ENCODE peak calls at places on chromosomes 7 and 10, in four cellular contexts. G is foreskin fibroblast, U is GM23248, B is H7. M is an unnamed sample.

GRCh38 chr7:20778063-20778721 is 8.5 kb downstream of the SP8 start:
- DNase-seq in G (peak), U (peak), B (peak), M (peak)

GRCh38 chr7:155213955-155214327 is 83.7 kb upstream of the INSIG1 start:
- DNase-seq in G (no peak), U (peak), B (no peak), M (no peak)

GRCh38 chr7:147635288-147635687 is 955.3 kb upstream of the C7orf33 start:
- DNase-seq in G (no peak), U (no peak), B (no peak), M (no peak)

GRCh38 chr10:18402766-18403346 is 248.5 kb downstream of the NSUN6 start:
- DNase-seq in G (peak), U (peak), B (no peak), M (no peak)

GRCh38 chr7:113657603-113658002 is 261.2 kb downstream of the PPP1R3A start:
- DNase-seq in G (no peak), U (no peak), B (no peak), M (no peak)

GRCh38 chr7:101237206-101238067 is at the start of gene CLDN15:
- DNase-seq in G (peak), U (peak), B (peak), M (no peak)

GRCh38 chr10:122390679-122391078 is 16.2 kb downstream of the PLEKHA1 start:
- DNase-seq in G (no peak), U (no peak), B (no peak), M (no peak)

GRCh38 chr10:549391-549790 is 140.1 kb downstream of the DIP2C start:
- DNase-seq in G (no peak), U (no peak), B (no peak), M (no peak)

GRCh38 chr10:3825244-3825643 is 40.2 kb upstream of the KLF6 start:
- DNase-seq in G (peak), U (peak), B (no peak), M (no peak)

GRCh38 chr7:44103941-44104879 is at the start of gene AEBP1:
- DNase-seq in G (peak), U (peak), B (peak), M (peak)

GRCh38 chr7:138008588-138009349 is 6.9 kb upstream of the CREB3L2 start:
- DNase-seq in G (peak), U (peak), B (peak), M (peak)

GRCh38 chr10:43680035-43680434 is 31.4 kb upstream of the ZNF32 start:
- DNase-seq in G (peak), U (peak), B (no peak), M (no peak)

GRCh38 chr7:108094933-108095710 is 35.0 kb downstream of the LAMB4 start:
- DNase-seq in G (peak), U (peak), B (no peak), M (no peak)

GRCh38 chr7:70114854-70115253 is 516.6 kb downstream of the AUTS2 start:
- DNase-seq in G (no peak), U (no peak), B (no peak), M (no peak)

GRCh38 chr7:30549933-30550493 is 44.7 kb upstream of the GARS1 start:
- DNase-seq in G (peak), U (no peak), B (no peak), M (peak)

GRCh38 chr10:110870823-110871235 is 899 bp upstream of the PDCD4 start:
- DNase-seq in G (peak), U (peak), B (no peak), M (no peak)

GRCh38 chr10:58239561-58240169 is 28.0 kb downstream of the IPMK start:
- DNase-seq in G (peak), U (peak), B (peak), M (no peak)

GRCh38 chr7:105619590-105619989 is 38.3 kb upstream of the EFCAB10 start:
- DNase-seq in G (no peak), U (no peak), B (no peak), M (no peak)

GRCh38 chr10:97427571-97428179 is 1.7 kb downstream of the PGAM1 start:
- DNase-seq in G (peak), U (peak), B (peak), M (peak)

GRCh38 chr10:126504051-126504760 is 115.9 kb upstream of the ADAM12 start:
- DNase-seq in G (peak), U (peak), B (peak), M (peak)

GRCh38 chr7:94395141-94396041 is 696 bp downstream of the COL1A2 start:
- DNase-seq in G (peak), U (peak), B (peak), M (peak)

GRCh38 chr7:151493083-151493482 is 26.6 kb downstream of the RHEB start:
- DNase-seq in G (no peak), U (no peak), B (no peak), M (no peak)

GRCh38 chr7:47516386-47516785 is 65.5 kb downstream of the TNS3 start:
- DNase-seq in G (no peak), U (no peak), B (no peak), M (no peak)

GRCh38 chr10:100977436-100977835 is 8.1 kb downstream of the SEMA4G start:
- DNase-seq in G (no peak), U (no peak), B (peak), M (no peak)

GRCh38 chr10:120108941-120109340 is 216.4 kb downstream of the SEC23IP start:
- DNase-seq in G (no peak), U (no peak), B (no peak), M (no peak)

GRCh38 chr7:27960415-27960814 is 220.2 kb downstream of the JAZF1 start:
- DNase-seq in G (no peak), U (no peak), B (no peak), M (no peak)

GRCh38 chr10:132240156-132240555 is 53.4 kb downstream of the DPYSL4 start:
- DNase-seq in G (no peak), U (no peak), B (no peak), M (no peak)

GRCh38 chr10:93437000-93437945 is 44.9 kb downstream of the MYOF start:
- DNase-seq in G (peak), U (peak), B (peak), M (peak)
- H3K4me3 ChIP-seq in G (peak), U (peak), B (no peak), M (peak)

DNA sequence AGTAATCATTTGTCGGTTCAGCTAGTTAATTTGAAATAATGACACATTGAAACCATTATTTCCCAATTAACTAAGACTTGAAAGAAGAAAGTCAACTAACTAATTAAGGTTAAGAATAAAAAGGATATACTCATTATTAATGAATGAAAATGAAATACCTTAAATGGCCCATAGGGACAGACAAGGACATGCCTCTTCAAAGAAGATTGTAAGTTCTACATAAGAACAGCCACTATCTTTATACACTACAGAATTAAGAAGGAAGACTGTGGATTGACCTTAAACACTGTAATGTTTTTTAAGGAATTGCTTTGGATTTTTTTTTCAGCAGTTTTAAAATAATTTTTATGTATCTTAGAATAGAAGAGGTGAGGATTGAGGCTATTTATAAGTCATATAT is 60.7 kb downstream of the CSTF2T start:
- DNase-seq in G (no peak), U (no peak), B (no peak), M (no peak)
- H3K4me3 ChIP-seq in G (no peak), U (no peak), B (no peak), M (no peak)

DNA sequence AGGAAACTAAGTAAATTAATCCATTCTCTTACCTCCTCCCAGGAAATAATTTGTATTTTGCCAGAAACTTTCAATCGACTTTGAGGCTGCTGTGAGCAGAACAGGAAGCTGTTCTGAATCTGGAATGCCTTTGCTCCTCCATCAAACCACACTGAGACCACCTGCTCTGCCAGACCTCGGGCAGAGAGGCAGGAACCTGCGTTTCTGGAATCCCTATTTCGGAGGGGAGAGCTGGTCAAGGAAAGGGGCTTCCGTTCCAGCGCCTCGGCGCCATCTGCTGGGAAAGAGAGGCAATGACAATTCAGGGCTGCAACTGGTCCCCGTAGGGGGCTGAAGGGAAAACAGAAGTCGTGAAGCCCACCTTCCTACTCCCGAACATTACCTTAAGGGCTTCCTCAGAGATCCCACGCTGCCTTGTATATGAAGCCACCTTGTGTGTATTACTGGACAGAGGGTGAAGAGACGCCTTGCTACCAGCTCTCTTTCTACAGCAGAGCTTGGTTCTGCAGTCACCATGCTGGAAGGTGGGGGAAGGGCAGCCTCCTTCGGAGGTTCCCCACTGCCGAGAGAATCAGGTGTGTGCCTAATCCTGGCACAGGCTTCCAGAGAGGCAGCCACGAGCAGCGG is 31.2 kb downstream of the ZNF467 start:
- DNase-seq in G (peak), U (peak), B (peak), M (peak)
- H3K4me3 ChIP-seq in G (peak), U (peak), B (peak), M (peak)

GRCh38 chr7:16647435-16647960 is 1.5 kb downstream of the BZW2 start:
- DNase-seq in G (no peak), U (peak), B (no peak), M (no peak)
- H3K4me3 ChIP-seq in G (peak), U (peak), B (no peak), M (peak)

GRCh38 chr7:150374026-150374425 is 5.1 kb upstream of the ZNF775 start:
- DNase-seq in G (no peak), U (no peak), B (peak), M (no peak)

GRCh38 chr7:150373049-150373801 is 4.6 kb downstream of the REPIN1 start:
- DNase-seq in G (no peak), U (no peak), B (peak), M (peak)

GRCh38 chr7:150371131-150371995 is 2.7 kb downstream of the REPIN1 start:
- DNase-seq in G (no peak), U (no peak), B (peak), M (no peak)

GRCh38 chr7:150371996-150372270 is 3.3 kb downstream of the REPIN1 start:
- DNase-seq in G (no peak), U (no peak), B (no peak), M (peak)

DNA sequence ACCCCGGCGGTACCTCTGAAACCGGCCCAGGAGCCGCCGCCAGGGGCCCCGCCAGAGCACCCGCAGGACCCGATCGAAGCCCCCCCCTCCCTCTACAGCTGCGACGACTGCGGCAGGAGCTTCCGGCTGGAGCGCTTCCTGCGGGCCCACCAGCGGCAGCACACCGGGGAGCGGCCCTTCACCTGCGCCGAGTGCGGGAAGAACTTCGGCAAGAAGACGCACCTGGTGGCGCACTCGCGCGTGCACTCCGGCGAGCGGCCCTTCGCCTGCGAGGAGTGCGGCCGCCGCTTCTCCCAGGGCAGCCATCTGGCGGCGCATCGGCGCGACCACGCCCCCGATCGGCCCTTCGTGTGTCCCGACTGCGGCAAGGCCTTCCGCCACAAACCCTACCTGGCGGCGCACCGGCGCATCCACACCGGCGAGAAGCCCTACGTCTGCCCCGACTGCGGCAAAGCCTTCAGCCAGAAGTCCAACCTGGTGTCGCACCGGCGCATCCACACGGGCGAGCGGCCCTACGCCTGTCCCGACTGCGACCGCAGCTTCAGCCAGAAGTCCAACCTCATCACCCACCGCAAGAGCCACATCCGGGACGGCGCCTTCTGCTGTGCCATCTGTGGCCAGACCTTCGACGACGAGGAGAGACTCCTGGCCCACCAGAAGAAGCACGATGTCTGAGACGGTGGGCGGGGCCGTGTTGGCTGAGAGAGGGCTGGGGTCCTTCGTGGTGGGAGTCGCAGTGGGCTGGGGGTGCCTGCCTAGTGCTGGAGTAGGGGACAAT is 3.8 kb downstream of the REPIN1 start:
- DNase-seq in G (no peak), U (no peak), B (peak), M (peak)
- H3K4me3 ChIP-seq in G (no peak), U (no peak), B (no peak), M (no peak)